ENCODE peak calls at places on chromosomes 1 and 21, in eight cellular contexts. F is body of pancreas; O is CD8-positive, alpha-beta memory T cell; T is tibial artery; Z is neural progenitor cell; X is cardiac muscle cell; K is adrenal gland; R is spleen. G is an unnamed sample. For H3K4me1 and H3K27me3, the result is how much of the 10 kb centered on the place peaks cover.

GRCh38 chr1:68308034-68308433 is 75.7 kb upstream of the WLS start:
- DNase-seq in F (peak), O (no peak), T (no peak), Z (no peak), X (no peak), K (no peak), R (no peak), G (no peak)

GRCh38 chr1:84624876-84625275 is 50.6 kb upstream of the CTBS start:
- DNase-seq in F (no peak), O (no peak), T (no peak), Z (no peak), X (no peak), K (no peak), R (no peak), G (no peak)

GRCh38 chr1:71080178-71080781 is 555 bp downstream of the ZRANB2 start:
- DNase-seq in F (no peak), O (no peak), T (no peak), Z (peak), X (peak), K (peak), R (no peak), G (no peak)

GRCh38 chr1:91997607-91998195 is 32.1 kb upstream of the EPHX4 start:
- DNase-seq in F (peak), O (peak), T (no peak), Z (peak), X (peak), K (peak), R (no peak), G (no peak)

GRCh38 chr1:90504509-90504908 is 212.6 kb downstream of the BARHL2 start:
- DNase-seq in F (no peak), O (no peak), T (no peak), Z (no peak), X (no peak), K (no peak), R (no peak), G (no peak)

GRCh38 chr1:150619576-150620509 is 9.6 kb downstream of the ENSA start:
- DNase-seq in F (peak), O (no peak), T (no peak), Z (no peak), X (peak), K (peak), R (no peak), G (no peak)

GRCh38 chr1:30692948-30693301 is 30.5 kb downstream of the MATN1 start:
- DNase-seq in F (no peak), O (no peak), T (no peak), Z (no peak), X (no peak), K (no peak), R (no peak), G (no peak)

GRCh38 chr1:212712451-212713303 is 13.0 kb upstream of the BATF3 start:
- DNase-seq in F (no peak), O (no peak), T (no peak), Z (peak), X (peak), K (no peak), R (no peak), G (no peak)

GRCh38 chr1:208202333-208202987 is 41.7 kb downstream of the PLXNA2 start:
- DNase-seq in F (no peak), O (no peak), T (no peak), Z (peak), X (no peak), K (no peak), R (no peak), G (no peak)
- H3K4me1 ChIP-seq in F (half or more), O (under half), T (half or more), Z (half or more), X (under half), K (under half), R (under half), G (half or more)

GRCh38 chr1:232833966-232834535 is 28.8 kb downstream of the MAP10 start:
- DNase-seq in F (no peak), O (no peak), T (no peak), Z (no peak), X (no peak), K (no peak), R (no peak), G (no peak)
- H3K27ac ChIP-seq in F (no peak), O (no peak), T (no peak), Z (no peak), X (no peak), K (no peak), R (no peak), G (no peak)

GRCh38 chr21:38661296-38662223 is 144.2 kb upstream of the ETS2 start:
- DNase-seq in F (no peak), O (no peak), T (peak), Z (peak), X (peak), K (peak), R (peak), G (no peak)

GRCh38 chr21:38662224-38662568 is 143.5 kb upstream of the ETS2 start:
- DNase-seq in F (no peak), O (no peak), T (no peak), Z (no peak), X (no peak), K (no peak), R (no peak), G (no peak)

GRCh38 chr21:38664821-38665220 is 140.9 kb upstream of the ETS2 start:
- DNase-seq in F (no peak), O (no peak), T (no peak), Z (no peak), X (peak), K (no peak), R (no peak), G (no peak)

GRCh38 chr21:38664315-38664714 is 141.4 kb upstream of the ETS2 start:
- DNase-seq in F (no peak), O (no peak), T (no peak), Z (no peak), X (no peak), K (no peak), R (no peak), G (no peak)

GRCh38 chr21:38663282-38663681 is 142.4 kb upstream of the ETS2 start:
- DNase-seq in F (no peak), O (no peak), T (no peak), Z (no peak), X (no peak), K (no peak), R (no peak), G (no peak)
- H3K27me3 ChIP-seq in F (under half), O (under half), T (under half), Z (half or more), X (half or more), K (under half), R (under half), G (under half)

GRCh38 chr1:111988743-111989453 is 570 bp downstream of the KCND3 start:
- DNase-seq in F (peak), O (no peak), T (no peak), Z (peak), X (no peak), K (no peak), R (no peak), G (no peak)

GRCh38 chr1:111992396-111992985 is 3.0 kb upstream of the KCND3 start:
- DNase-seq in F (no peak), O (no peak), T (no peak), Z (no peak), X (no peak), K (no peak), R (no peak), G (no peak)

GRCh38 chr1:111990026-111990877 is 784 bp upstream of the KCND3 start:
- DNase-seq in F (peak), O (no peak), T (peak), Z (peak), X (no peak), K (no peak), R (no peak), G (no peak)

GRCh38 chr1:111989531-111990025 is at the start of gene KCND3:
- DNase-seq in F (peak), O (no peak), T (no peak), Z (peak), X (peak), K (no peak), R (peak), G (no peak)

GRCh38 chr1:111990878-111991760 is 1.7 kb upstream of the KCND3 start:
- DNase-seq in F (peak), O (no peak), T (peak), Z (peak), X (peak), K (peak), R (no peak), G (peak)
- H3K4me1 ChIP-seq in F (under half), O (under half), T (under half), Z (under half), X (under half), K (under half), R (under half), G (under half)

GRCh38 chr1:156659994-156660751 is 17.0 kb downstream of the NES start:
- DNase-seq in F (peak), O (peak), T (peak), Z (peak), X (peak), K (peak), R (peak), G (peak)

GRCh38 chr1:156658496-156658895 is 16.6 kb downstream of the BCAN start:
- DNase-seq in F (no peak), O (no peak), T (no peak), Z (no peak), X (no peak), K (no peak), R (no peak), G (no peak)

GRCh38 chr1:156660752-156661112 is 16.5 kb downstream of the NES start:
- DNase-seq in F (no peak), O (no peak), T (no peak), Z (no peak), X (no peak), K (no peak), R (no peak), G (no peak)

GRCh38 chr1:156658945-156659574 is 17.1 kb downstream of the BCAN start:
- DNase-seq in F (no peak), O (no peak), T (no peak), Z (no peak), X (no peak), K (no peak), R (no peak), G (no peak)

DNA sequence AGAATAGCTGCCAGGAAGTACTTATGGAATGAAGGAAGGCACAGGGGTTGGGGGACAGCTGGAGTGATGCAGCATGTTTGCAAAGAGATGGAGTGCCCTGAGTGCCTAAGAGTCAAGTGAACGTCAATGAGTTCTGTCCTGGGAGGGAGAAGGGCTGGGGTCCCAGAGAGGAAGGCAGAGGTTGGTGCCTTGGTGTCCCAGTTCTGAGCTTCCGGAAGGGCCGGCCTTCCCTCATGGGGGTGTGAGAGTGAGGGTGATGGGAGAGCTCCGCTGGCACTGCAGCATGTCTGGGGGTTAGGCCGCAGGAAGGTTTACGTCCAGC is 17.6 kb downstream of the NES start:
- DNase-seq in F (no peak), O (no peak), T (no peak), Z (no peak), X (no peak), K (no peak), R (no peak), G (no peak)
- H3K27ac ChIP-seq in F (peak), O (peak), T (peak), Z (no peak), X (no peak), K (peak), R (peak), G (peak)

DNA sequence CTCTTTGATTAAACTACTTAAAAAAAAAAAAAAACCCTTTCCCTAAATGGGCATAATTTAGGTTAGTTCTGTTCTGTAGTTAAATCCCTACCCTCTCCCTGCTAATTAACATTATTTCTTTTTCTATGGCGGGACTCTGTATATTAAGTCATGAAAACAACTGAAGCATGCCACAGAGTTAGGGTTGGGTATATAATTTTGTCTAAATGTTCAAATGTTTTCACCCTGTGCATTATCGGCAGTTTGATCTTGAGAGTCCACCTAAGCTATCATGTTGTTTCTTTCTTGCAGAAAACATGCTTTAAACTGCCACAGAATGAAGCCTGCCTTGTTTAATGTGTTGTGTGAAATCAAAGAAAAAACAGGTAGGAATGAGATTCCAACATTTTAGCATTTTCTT is 4.0 kb downstream of the PBX1 start:
- DNase-seq in F (no peak), O (no peak), T (no peak), Z (no peak), X (no peak), K (no peak), R (no peak), G (no peak)
- H3K27me3 ChIP-seq in F (under half), O (under half), T (under half), Z (under half), X (under half), K (under half), R (under half), G (under half)

GRCh38 chr1:205274041-205274691 is 46.4 kb downstream of the TMCC2 start:
- DNase-seq in F (peak), O (no peak), T (no peak), Z (no peak), X (no peak), K (peak), R (no peak), G (no peak)

GRCh38 chr1:205273551-205273982 is 45.8 kb downstream of the TMCC2 start:
- DNase-seq in F (peak), O (peak), T (peak), Z (peak), X (peak), K (peak), R (peak), G (no peak)

GRCh38 chr1:205275133-205275532 is 46.4 kb downstream of the NUAK2 start:
- DNase-seq in F (peak), O (no peak), T (no peak), Z (no peak), X (no peak), K (no peak), R (peak), G (no peak)

GRCh38 chr1:205275916-205276315 is 45.6 kb downstream of the NUAK2 start:
- DNase-seq in F (no peak), O (no peak), T (no peak), Z (no peak), X (no peak), K (no peak), R (no peak), G (no peak)

GRCh38 chr1:205276334-205277065 is 45.0 kb downstream of the NUAK2 start:
- DNase-seq in F (no peak), O (no peak), T (no peak), Z (no peak), X (no peak), K (no peak), R (no peak), G (no peak)
- H3K4me1 ChIP-seq in F (under half), O (half or more), T (under half), Z (under half), X (under half), K (under half), R (under half), G (under half)